ENCODE peak calls at places on chromosomes 12 and 14, in nine cellular contexts. One of them, this sample, is unnamed. For H3K4me1, the result is how much of the 10 kb centered on the place peaks cover.

GRCh38 chr12:40996091-40996490 is 192.0 kb upstream of the PDZRN4 start:
- DNase-seq in cardiac muscle cell: no peak
- DNase-seq in mammary epithelial cell: no peak
- DNase-seq in fibroblast of lung: no peak
- DNase-seq in A549: no peak
- DNase-seq in upper lobe of right lung: no peak
- DNase-seq in heart left ventricle: no peak
- DNase-seq in CD8-positive, alpha-beta T cell: no peak
- DNase-seq in heart right ventricle: no peak
- DNase-seq in this sample: no peak

GRCh38 chr14:104886690-104887622 is 21.9 kb downstream of the CEP170B start:
- DNase-seq in fibroblast of lung: no peak
- DNase-seq in CD8-positive, alpha-beta T cell: no peak
- DNase-seq in A549: no peak
- DNase-seq in mammary epithelial cell: no peak
- DNase-seq in cardiac muscle cell: no peak
- DNase-seq in heart right ventricle: no peak
- DNase-seq in heart left ventricle: peak
- DNase-seq in upper lobe of right lung: peak
- DNase-seq in this sample: peak

GRCh38 chr14:65349100-65349499 is 63.4 kb upstream of the FUT8 start:
- DNase-seq in heart right ventricle: no peak
- DNase-seq in CD8-positive, alpha-beta T cell: no peak
- DNase-seq in heart left ventricle: no peak
- DNase-seq in fibroblast of lung: no peak
- DNase-seq in upper lobe of right lung: no peak
- DNase-seq in mammary epithelial cell: peak
- DNase-seq in cardiac muscle cell: no peak
- DNase-seq in A549: no peak
- DNase-seq in this sample: no peak

GRCh38 chr12:9367201-9367600 is 159.0 kb upstream of the PZP start:
- DNase-seq in fibroblast of lung: no peak
- DNase-seq in mammary epithelial cell: no peak
- DNase-seq in heart left ventricle: no peak
- DNase-seq in cardiac muscle cell: no peak
- DNase-seq in upper lobe of right lung: no peak
- DNase-seq in CD8-positive, alpha-beta T cell: no peak
- DNase-seq in A549: no peak
- DNase-seq in heart right ventricle: no peak
- DNase-seq in this sample: no peak

GRCh38 chr12:128830505-128830893 is 6.7 kb upstream of the SLC15A4 start:
- DNase-seq in upper lobe of right lung: no peak
- DNase-seq in A549: no peak
- DNase-seq in cardiac muscle cell: no peak
- DNase-seq in fibroblast of lung: no peak
- DNase-seq in heart right ventricle: no peak
- DNase-seq in heart left ventricle: no peak
- DNase-seq in CD8-positive, alpha-beta T cell: no peak
- DNase-seq in mammary epithelial cell: no peak
- DNase-seq in this sample: no peak

GRCh38 chr12:30847259-30847658 is 79.3 kb upstream of the TSPAN11 start:
- DNase-seq in fibroblast of lung: peak
- DNase-seq in heart right ventricle: no peak
- DNase-seq in A549: peak
- DNase-seq in cardiac muscle cell: peak
- DNase-seq in heart left ventricle: no peak
- DNase-seq in CD8-positive, alpha-beta T cell: no peak
- DNase-seq in mammary epithelial cell: peak
- DNase-seq in upper lobe of right lung: no peak
- DNase-seq in this sample: no peak

GRCh38 chr12:71303199-71303598 is 136.4 kb upstream of the LGR5 start:
- DNase-seq in mammary epithelial cell: peak
- DNase-seq in A549: no peak
- DNase-seq in heart right ventricle: no peak
- DNase-seq in cardiac muscle cell: no peak
- DNase-seq in CD8-positive, alpha-beta T cell: no peak
- DNase-seq in heart left ventricle: no peak
- DNase-seq in fibroblast of lung: peak
- DNase-seq in upper lobe of right lung: no peak
- DNase-seq in this sample: no peak

GRCh38 chr14:99265571-99265970 is 6.4 kb downstream of the BCL11B start:
- DNase-seq in heart right ventricle: no peak
- DNase-seq in heart left ventricle: no peak
- DNase-seq in upper lobe of right lung: no peak
- DNase-seq in CD8-positive, alpha-beta T cell: no peak
- DNase-seq in A549: no peak
- DNase-seq in mammary epithelial cell: no peak
- DNase-seq in cardiac muscle cell: no peak
- DNase-seq in fibroblast of lung: no peak
- DNase-seq in this sample: no peak

GRCh38 chr12:84131076-84131475 is 781.5 kb downstream of the SLC6A15 start:
- DNase-seq in cardiac muscle cell: no peak
- DNase-seq in heart left ventricle: no peak
- DNase-seq in fibroblast of lung: peak
- DNase-seq in mammary epithelial cell: no peak
- DNase-seq in CD8-positive, alpha-beta T cell: no peak
- DNase-seq in upper lobe of right lung: no peak
- DNase-seq in heart right ventricle: no peak
- DNase-seq in A549: peak
- DNase-seq in this sample: no peak

GRCh38 chr14:104968153-104968527 is 10.0 kb downstream of the AHNAK2 start:
- DNase-seq in A549: peak
- DNase-seq in CD8-positive, alpha-beta T cell: no peak
- DNase-seq in heart right ventricle: peak
- DNase-seq in mammary epithelial cell: peak
- DNase-seq in cardiac muscle cell: peak
- DNase-seq in upper lobe of right lung: peak
- DNase-seq in fibroblast of lung: peak
- DNase-seq in heart left ventricle: peak
- DNase-seq in this sample: peak

GRCh38 chr14:96160030-96160912 is 44.4 kb upstream of the BDKRB2 start:
- DNase-seq in cardiac muscle cell: no peak
- DNase-seq in heart left ventricle: no peak
- DNase-seq in mammary epithelial cell: no peak
- DNase-seq in A549: peak
- DNase-seq in CD8-positive, alpha-beta T cell: peak
- DNase-seq in fibroblast of lung: no peak
- DNase-seq in heart right ventricle: no peak
- DNase-seq in upper lobe of right lung: no peak
- DNase-seq in this sample: no peak

GRCh38 chr12:132689227-132689626 is 1.8 kb downstream of the PXMP2 start:
- DNase-seq in mammary epithelial cell: no peak
- DNase-seq in A549: no peak
- DNase-seq in heart left ventricle: no peak
- DNase-seq in CD8-positive, alpha-beta T cell: no peak
- DNase-seq in cardiac muscle cell: no peak
- DNase-seq in fibroblast of lung: no peak
- DNase-seq in heart right ventricle: no peak
- DNase-seq in upper lobe of right lung: no peak
- DNase-seq in this sample: peak

GRCh38 chr12:132690112-132690511 is 2.7 kb downstream of the PXMP2 start:
- DNase-seq in heart left ventricle: no peak
- DNase-seq in mammary epithelial cell: no peak
- DNase-seq in fibroblast of lung: no peak
- DNase-seq in heart right ventricle: no peak
- DNase-seq in CD8-positive, alpha-beta T cell: no peak
- DNase-seq in A549: no peak
- DNase-seq in upper lobe of right lung: no peak
- DNase-seq in cardiac muscle cell: no peak
- DNase-seq in this sample: no peak

GRCh38 chr12:132686831-132687210 is 321 bp downstream of the POLE start:
- DNase-seq in mammary epithelial cell: no peak
- DNase-seq in CD8-positive, alpha-beta T cell: no peak
- DNase-seq in upper lobe of right lung: no peak
- DNase-seq in heart right ventricle: no peak
- DNase-seq in fibroblast of lung: peak
- DNase-seq in A549: no peak
- DNase-seq in heart left ventricle: no peak
- DNase-seq in cardiac muscle cell: no peak
- DNase-seq in this sample: no peak

GRCh38 chr12:132687211-132688164 is at the start of the genes POLE and PXMP2:
- DNase-seq in CD8-positive, alpha-beta T cell: peak
- DNase-seq in heart right ventricle: peak
- DNase-seq in upper lobe of right lung: peak
- DNase-seq in fibroblast of lung: peak
- DNase-seq in cardiac muscle cell: peak
- DNase-seq in A549: peak
- DNase-seq in mammary epithelial cell: peak
- DNase-seq in heart left ventricle: peak
- DNase-seq in this sample: peak

DNA sequence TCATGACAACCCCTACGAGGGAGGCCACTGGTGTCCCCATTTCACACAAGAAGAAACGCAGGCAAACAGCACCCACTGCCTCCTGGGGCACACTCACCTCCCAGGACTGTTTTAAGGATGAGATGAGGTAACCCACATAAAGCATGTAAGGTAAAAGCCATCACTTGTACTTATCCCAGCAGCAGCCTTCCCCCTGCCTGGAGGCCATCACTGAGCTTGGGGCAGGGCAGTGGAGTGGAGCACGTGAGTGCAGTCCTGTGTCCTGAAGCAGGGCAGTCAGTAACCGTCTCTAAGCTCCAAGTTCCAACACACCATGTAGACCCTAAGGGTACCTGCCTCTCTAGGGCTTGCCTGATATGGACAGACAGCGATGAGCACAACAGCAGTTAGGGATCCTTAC is 1.7 kb downstream of the POLE start:
- DNase-seq in heart right ventricle: no peak
- DNase-seq in CD8-positive, alpha-beta T cell: no peak
- DNase-seq in mammary epithelial cell: no peak
- DNase-seq in heart left ventricle: no peak
- DNase-seq in cardiac muscle cell: no peak
- DNase-seq in upper lobe of right lung: no peak
- DNase-seq in A549: no peak
- DNase-seq in fibroblast of lung: no peak
- DNase-seq in this sample: no peak
- H3K4me3 ChIP-seq in heart right ventricle: no peak
- H3K4me3 ChIP-seq in CD8-positive, alpha-beta T cell: no peak
- H3K4me3 ChIP-seq in mammary epithelial cell: no peak
- H3K4me3 ChIP-seq in heart left ventricle: no peak
- H3K4me3 ChIP-seq in cardiac muscle cell: no peak
- H3K4me3 ChIP-seq in upper lobe of right lung: no peak
- H3K4me3 ChIP-seq in A549: no peak
- H3K4me3 ChIP-seq in fibroblast of lung: no peak
- H3K4me3 ChIP-seq in this sample: no peak

DNA sequence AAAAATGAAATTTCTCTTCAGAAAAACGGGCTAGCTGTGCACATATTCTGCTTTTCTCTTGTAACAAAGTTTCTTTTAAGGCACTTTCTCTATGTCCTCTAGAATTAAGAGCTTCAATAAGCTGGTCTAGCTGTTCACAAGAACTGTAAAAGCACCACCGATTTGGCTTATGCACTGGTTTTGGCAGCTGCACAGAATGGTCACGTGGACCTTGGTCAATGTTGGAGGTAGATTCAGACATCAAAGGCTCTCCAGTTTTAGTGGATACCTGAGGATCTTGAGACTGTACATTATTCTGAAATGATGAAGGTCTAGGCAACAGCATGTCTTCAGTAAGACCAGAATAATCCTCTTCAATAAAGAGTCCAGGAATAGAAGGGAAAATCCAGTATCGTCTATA is 61.5 kb upstream of the CFL2 start:
- DNase-seq in mammary epithelial cell: no peak
- DNase-seq in heart left ventricle: no peak
- DNase-seq in A549: no peak
- DNase-seq in heart right ventricle: no peak
- DNase-seq in cardiac muscle cell: no peak
- DNase-seq in upper lobe of right lung: no peak
- DNase-seq in fibroblast of lung: no peak
- DNase-seq in CD8-positive, alpha-beta T cell: no peak
- DNase-seq in this sample: no peak
- TF ChIP-seq CTCF in mammary epithelial cell: no peak
- TF ChIP-seq CTCF in heart left ventricle: no peak
- TF ChIP-seq CTCF in A549: no peak
- TF ChIP-seq CTCF in heart right ventricle: no peak
- TF ChIP-seq CTCF in cardiac muscle cell: no peak
- TF ChIP-seq CTCF in upper lobe of right lung: no peak
- TF ChIP-seq CTCF in fibroblast of lung: no peak
- TF ChIP-seq CTCF in CD8-positive, alpha-beta T cell: no peak
- TF ChIP-seq CTCF in this sample: no peak

DNA sequence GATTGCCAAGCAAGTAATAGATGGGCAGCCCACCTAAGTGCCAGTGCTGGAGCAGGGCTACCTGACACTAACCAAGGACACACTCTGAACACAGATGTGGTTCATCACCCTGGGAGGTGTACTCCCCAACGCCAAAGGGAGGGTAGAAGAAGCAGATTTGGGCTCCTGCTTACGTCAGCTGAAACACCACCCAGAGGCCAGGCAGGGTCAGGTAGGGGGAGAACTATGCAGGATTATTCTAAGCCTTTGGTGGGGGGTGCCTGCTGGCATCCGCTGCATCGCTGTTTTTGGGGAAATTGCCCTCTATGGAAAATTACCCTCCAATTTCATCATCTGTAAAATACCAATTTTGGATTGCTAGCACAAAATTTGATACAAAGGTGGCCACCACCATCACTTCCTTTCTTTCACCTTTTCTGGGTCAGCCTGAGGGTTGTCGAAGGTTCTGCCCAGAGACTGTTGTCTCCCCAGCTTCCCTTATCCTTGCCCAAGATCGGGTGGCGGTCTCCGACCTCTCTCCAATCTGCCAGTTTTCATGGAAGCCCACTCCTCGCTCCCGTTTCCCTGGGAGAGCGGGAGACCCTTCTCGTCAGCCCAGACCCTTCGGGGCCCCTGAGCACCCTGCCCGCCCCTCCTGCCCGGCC is 535 bp downstream of the BIN2 start:
- DNase-seq in mammary epithelial cell: no peak
- DNase-seq in cardiac muscle cell: no peak
- DNase-seq in heart left ventricle: no peak
- DNase-seq in CD8-positive, alpha-beta T cell: peak
- DNase-seq in heart right ventricle: no peak
- DNase-seq in A549: no peak
- DNase-seq in fibroblast of lung: no peak
- DNase-seq in upper lobe of right lung: no peak
- DNase-seq in this sample: no peak
- H3K4me1 ChIP-seq in mammary epithelial cell: under half
- H3K4me1 ChIP-seq in cardiac muscle cell: under half
- H3K4me1 ChIP-seq in heart left ventricle: under half
- H3K4me1 ChIP-seq in CD8-positive, alpha-beta T cell: half or more
- H3K4me1 ChIP-seq in heart right ventricle: under half
- H3K4me1 ChIP-seq in A549: under half
- H3K4me1 ChIP-seq in fibroblast of lung: under half
- H3K4me1 ChIP-seq in upper lobe of right lung: under half
- H3K4me1 ChIP-seq in this sample: under half

DNA sequence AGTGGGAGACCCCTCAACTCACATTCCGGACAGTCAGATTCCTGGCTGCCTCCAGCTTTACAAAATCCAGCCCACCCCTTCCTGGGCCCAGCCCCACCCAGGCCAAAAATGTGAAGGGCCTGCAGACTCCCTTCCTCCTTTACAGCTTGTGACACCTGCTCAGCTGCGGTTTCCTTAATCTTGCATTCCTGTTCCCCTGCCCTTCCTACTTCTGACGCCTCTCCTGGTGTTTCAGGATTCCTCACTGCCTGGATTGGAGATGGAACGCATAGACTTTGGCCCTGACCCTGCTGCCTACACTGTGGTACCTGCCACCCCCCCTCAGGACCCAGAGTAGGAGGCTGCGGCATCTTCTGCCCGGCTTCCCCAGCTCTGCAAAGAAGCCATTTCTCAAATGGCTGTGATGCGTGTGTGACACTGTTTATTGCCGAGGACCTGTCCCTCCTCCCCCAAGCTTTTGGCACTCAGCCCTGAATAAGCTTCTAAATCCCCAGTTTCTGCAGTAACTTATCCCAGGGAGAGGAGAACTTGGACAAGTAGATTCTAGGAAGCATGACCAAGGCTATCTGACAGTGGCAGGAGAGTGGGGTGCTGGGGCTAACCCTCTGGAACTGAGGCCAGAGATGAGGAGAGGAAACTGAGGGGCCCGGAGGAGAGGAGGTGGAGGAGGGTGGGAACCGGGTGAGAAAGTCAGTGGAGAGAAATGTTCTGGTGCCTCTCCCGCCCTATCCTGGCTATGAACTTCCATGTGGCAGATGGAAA is 24.9 kb upstream of the BCDIN3D start:
- DNase-seq in heart right ventricle: no peak
- DNase-seq in mammary epithelial cell: no peak
- DNase-seq in upper lobe of right lung: peak
- DNase-seq in CD8-positive, alpha-beta T cell: peak
- DNase-seq in heart left ventricle: no peak
- DNase-seq in cardiac muscle cell: no peak
- DNase-seq in A549: no peak
- DNase-seq in fibroblast of lung: peak
- DNase-seq in this sample: no peak
- H3K4me3 ChIP-seq in heart right ventricle: no peak
- H3K4me3 ChIP-seq in mammary epithelial cell: no peak
- H3K4me3 ChIP-seq in upper lobe of right lung: no peak
- H3K4me3 ChIP-seq in CD8-positive, alpha-beta T cell: no peak
- H3K4me3 ChIP-seq in heart left ventricle: no peak
- H3K4me3 ChIP-seq in cardiac muscle cell: no peak
- H3K4me3 ChIP-seq in A549: no peak
- H3K4me3 ChIP-seq in fibroblast of lung: no peak
- H3K4me3 ChIP-seq in this sample: no peak